ENCODE peak calls at places on chromosomes 3 and 15, in eight cellular contexts. V is ovary; F is stimulated activated CD8-positive, alpha-beta memory T cell treated with anti-CD3 and anti-CD28 coated beads, Interleukin-7, amount 100 ng/mL, for 24 hours; W is fibroblast of mammary gland; N is CD4-positive, alpha-beta T cell; K is non-pigmented ciliary epithelial cell; B is GM20000; Y is neuronal stem cell. H is an unnamed sample.

GRCh38 chr15:34610388-34610787 is 26.9 kb upstream of the GOLGA8B start:
- DNase-seq in V (no peak), F (no peak), W (peak), N (no peak), K (no peak), B (no peak), Y (no peak), H (no peak)

GRCh38 chr15:62066663-62067447 is at the start of gene C2CD4A:
- DNase-seq in V (peak), F (no peak), W (no peak), N (peak), K (no peak), B (peak), Y (peak), H (peak)

GRCh38 chr3:16286161-16286560 is 21.1 kb downstream of the OXNAD1 start:
- DNase-seq in V (no peak), F (no peak), W (no peak), N (peak), K (no peak), B (peak), Y (no peak), H (no peak)

GRCh38 chr15:36589971-36590370 is 10.5 kb downstream of the CDIN1 start:
- DNase-seq in V (no peak), F (no peak), W (peak), N (no peak), K (no peak), B (no peak), Y (no peak), H (no peak)

GRCh38 chr15:93042211-93042610 is 46.8 kb downstream of the RGMA start:
- DNase-seq in V (no peak), F (no peak), W (no peak), N (no peak), K (no peak), B (no peak), Y (no peak), H (no peak)

GRCh38 chr3:126147147-126147931 is 33.0 kb downstream of the ALDH1L1 start:
- DNase-seq in V (no peak), F (no peak), W (no peak), N (no peak), K (no peak), B (no peak), Y (no peak), H (no peak)

GRCh38 chr3:12440927-12441326 is 43.4 kb upstream of the TSEN2 start:
- DNase-seq in V (peak), F (no peak), W (peak), N (no peak), K (no peak), B (no peak), Y (no peak), H (peak)

GRCh38 chr3:43894176-43895049 is 203.7 kb downstream of the ABHD5 start:
- DNase-seq in V (peak), F (no peak), W (peak), N (no peak), K (peak), B (peak), Y (peak), H (peak)

GRCh38 chr15:80998252-80998651 is 2.5 kb upstream of the TLNRD1 start:
- DNase-seq in V (no peak), F (no peak), W (no peak), N (no peak), K (no peak), B (no peak), Y (no peak), H (no peak)

GRCh38 chr3:126158016-126158911 is 22.1 kb downstream of the ALDH1L1 start:
- DNase-seq in V (no peak), F (no peak), W (no peak), N (no peak), K (no peak), B (no peak), Y (no peak), H (no peak)

GRCh38 chr3:15332405-15333098 is at the start of gene SH3BP5:
- DNase-seq in V (peak), F (peak), W (peak), N (peak), K (no peak), B (peak), Y (peak), H (peak)

GRCh38 chr3:98574157-98574556 is 19.3 kb downstream of the CPOX start:
- DNase-seq in V (no peak), F (no peak), W (no peak), N (no peak), K (no peak), B (no peak), Y (no peak), H (no peak)

GRCh38 chr3:151460774-151461450 is at the start of gene IGSF10:
- DNase-seq in V (peak), F (no peak), W (no peak), N (no peak), K (no peak), B (no peak), Y (peak), H (peak)

GRCh38 chr15:36748743-36749142 is 169.3 kb downstream of the CDIN1 start:
- DNase-seq in V (no peak), F (no peak), W (no peak), N (no peak), K (no peak), B (no peak), Y (no peak), H (no peak)

GRCh38 chr3:99532246-99532645 is 106.1 kb upstream of the COL8A1 start:
- DNase-seq in V (peak), F (no peak), W (peak), N (no peak), K (no peak), B (peak), Y (peak), H (peak)

GRCh38 chr15:67882487-67883227 is 42.8 kb upstream of the RNU6-1 start:
- DNase-seq in V (no peak), F (no peak), W (no peak), N (no peak), K (no peak), B (peak), Y (no peak), H (no peak)

GRCh38 chr3:195714380-195715011 is 6.3 kb upstream of the MUC20 start:
- DNase-seq in V (no peak), F (no peak), W (peak), N (no peak), K (no peak), B (no peak), Y (no peak), H (no peak)

H was measured in left ventricle myocardium superior.